ENCODE peak calls at places on chromosome 1, in five cellular contexts. One of them, this sample, is unnamed.
A peak's percentile ranks its signal among the peaks of the same experiment; 100 is the strongest.

GRCh38 chr1:26882696-26883095 is 7.4 kb downstream of the GPN2 start:
- DNase-seq in psoas muscle: no peak
- DNase-seq in effector memory CD4-positive, alpha-beta T cell: no peak
- DNase-seq in endothelial cell of umbilical vein: no peak
- DNase-seq in Panc1: no peak
- DNase-seq in this sample: no peak

GRCh38 chr1:98410082-98410481 is 251.4 kb upstream of the SNX7 start:
- DNase-seq in psoas muscle: no peak
- DNase-seq in effector memory CD4-positive, alpha-beta T cell: no peak
- DNase-seq in endothelial cell of umbilical vein: no peak
- DNase-seq in Panc1: no peak
- DNase-seq in this sample: no peak

GRCh38 chr1:70426154-70427131 is 15.4 kb downstream of the CTH start:
- DNase-seq in effector memory CD4-positive, alpha-beta T cell: no peak
- DNase-seq in Panc1: no peak
- DNase-seq in psoas muscle: no peak
- DNase-seq in endothelial cell of umbilical vein: no peak
- DNase-seq in this sample: no peak

GRCh38 chr1:37484325-37485051 is 10.1 kb downstream of the ZC3H12A start:
- DNase-seq in Panc1: no peak
- DNase-seq in effector memory CD4-positive, alpha-beta T cell: no peak
- DNase-seq in endothelial cell of umbilical vein: no peak
- DNase-seq in psoas muscle: peak; percentile 28
- DNase-seq in this sample: no peak

GRCh38 chr1:166988976-166989515 is at the start of gene MAEL:
- DNase-seq in endothelial cell of umbilical vein: no peak
- DNase-seq in psoas muscle: no peak
- DNase-seq in Panc1: no peak
- DNase-seq in effector memory CD4-positive, alpha-beta T cell: no peak
- DNase-seq in this sample: no peak

GRCh38 chr1:83954301-83954823 is 44.6 kb downstream of the TTLL7 start:
- DNase-seq in Panc1: no peak
- DNase-seq in effector memory CD4-positive, alpha-beta T cell: no peak
- DNase-seq in psoas muscle: no peak
- DNase-seq in endothelial cell of umbilical vein: no peak
- DNase-seq in this sample: no peak

GRCh38 chr1:153466908-153467307 is 6.5 kb upstream of the S100A7 start:
- DNase-seq in Panc1: no peak
- DNase-seq in psoas muscle: no peak
- DNase-seq in effector memory CD4-positive, alpha-beta T cell: no peak
- DNase-seq in endothelial cell of umbilical vein: no peak
- DNase-seq in this sample: no peak

GRCh38 chr1:174534789-174535188 is 87.0 kb downstream of the GPR52 start:
- DNase-seq in effector memory CD4-positive, alpha-beta T cell: no peak
- DNase-seq in Panc1: no peak
- DNase-seq in psoas muscle: no peak
- DNase-seq in endothelial cell of umbilical vein: no peak
- DNase-seq in this sample: peak; percentile 8

GRCh38 chr1:16162163-16162822 is 6.4 kb upstream of the EPHA2 start:
- DNase-seq in Panc1: no peak
- DNase-seq in effector memory CD4-positive, alpha-beta T cell: peak; percentile 60
- DNase-seq in psoas muscle: no peak
- DNase-seq in endothelial cell of umbilical vein: no peak
- DNase-seq in this sample: no peak

GRCh38 chr1:213371769-213372619 is 321.0 kb downstream of the RPS6KC1 start:
- DNase-seq in psoas muscle: no peak
- DNase-seq in Panc1: no peak
- DNase-seq in endothelial cell of umbilical vein: no peak
- DNase-seq in effector memory CD4-positive, alpha-beta T cell: no peak
- DNase-seq in this sample: no peak

GRCh38 chr1:184973308-184974085 is 811 bp downstream of the NIBAN1 start:
- DNase-seq in Panc1: no peak
- DNase-seq in effector memory CD4-positive, alpha-beta T cell: peak; percentile 63
- DNase-seq in psoas muscle: peak; percentile 41
- DNase-seq in endothelial cell of umbilical vein: peak; percentile 44
- DNase-seq in this sample: no peak

GRCh38 chr1:43622471-43622870 is 27.5 kb upstream of the KDM4A start:
- DNase-seq in endothelial cell of umbilical vein: no peak
- DNase-seq in effector memory CD4-positive, alpha-beta T cell: no peak
- DNase-seq in psoas muscle: no peak
- DNase-seq in Panc1: no peak
- DNase-seq in this sample: no peak

GRCh38 chr1:201353186-201353940 is 24.1 kb downstream of the TNNT2 start:
- DNase-seq in effector memory CD4-positive, alpha-beta T cell: no peak
- DNase-seq in psoas muscle: no peak
- DNase-seq in endothelial cell of umbilical vein: no peak
- DNase-seq in Panc1: no peak
- DNase-seq in this sample: no peak

GRCh38 chr1:156608036-156608674 is 6.9 kb upstream of the GPATCH4 start:
- DNase-seq in Panc1: no peak
- DNase-seq in psoas muscle: no peak
- DNase-seq in endothelial cell of umbilical vein: peak; percentile 78
- DNase-seq in effector memory CD4-positive, alpha-beta T cell: no peak
- DNase-seq in this sample: peak; percentile 39

GRCh38 chr1:241186716-241187115 is 170.3 kb downstream of the RGS7 start:
- DNase-seq in psoas muscle: no peak
- DNase-seq in Panc1: no peak
- DNase-seq in effector memory CD4-positive, alpha-beta T cell: no peak
- DNase-seq in endothelial cell of umbilical vein: no peak
- DNase-seq in this sample: no peak

GRCh38 chr1:216750031-216750627 is 26.9 kb upstream of the ESRRG start:
- DNase-seq in psoas muscle: no peak
- DNase-seq in endothelial cell of umbilical vein: peak; percentile 2
- DNase-seq in Panc1: peak; percentile 17
- DNase-seq in effector memory CD4-positive, alpha-beta T cell: no peak
- DNase-seq in this sample: peak; percentile 11

GRCh38 chr1:182397653-182398388 is 2.6 kb downstream of the TEDDM1 start:
- DNase-seq in psoas muscle: no peak
- DNase-seq in endothelial cell of umbilical vein: no peak
- DNase-seq in Panc1: no peak
- DNase-seq in effector memory CD4-positive, alpha-beta T cell: no peak
- DNase-seq in this sample: no peak

GRCh38 chr1:50605186-50605875 is 182.1 kb upstream of the DMRTA2 start:
- DNase-seq in Panc1: peak; percentile 41
- DNase-seq in psoas muscle: no peak
- DNase-seq in effector memory CD4-positive, alpha-beta T cell: no peak
- DNase-seq in endothelial cell of umbilical vein: peak; percentile 69
- DNase-seq in this sample: no peak

GRCh38 chr1:85502171-85502570 is 37.2 kb upstream of the DDAH1 start:
- DNase-seq in psoas muscle: no peak
- DNase-seq in endothelial cell of umbilical vein: no peak
- DNase-seq in effector memory CD4-positive, alpha-beta T cell: no peak
- DNase-seq in Panc1: no peak
- DNase-seq in this sample: no peak

GRCh38 chr1:152954436-152954835 is 7.4 kb downstream of the SPRR5 start:
- DNase-seq in Panc1: no peak
- DNase-seq in psoas muscle: no peak
- DNase-seq in effector memory CD4-positive, alpha-beta T cell: no peak
- DNase-seq in endothelial cell of umbilical vein: no peak
- DNase-seq in this sample: no peak

GRCh38 chr1:200409203-200409760 is 554 bp downstream of the ZNF281 start:
- DNase-seq in psoas muscle: peak; percentile 48
- DNase-seq in effector memory CD4-positive, alpha-beta T cell: peak; percentile 15
- DNase-seq in endothelial cell of umbilical vein: peak; percentile 59
- DNase-seq in Panc1: no peak
- DNase-seq in this sample: no peak

GRCh38 chr1:18724801-18725200 is 94.2 kb downstream of the PAX7 start:
- DNase-seq in endothelial cell of umbilical vein: no peak
- DNase-seq in effector memory CD4-positive, alpha-beta T cell: no peak
- DNase-seq in psoas muscle: no peak
- DNase-seq in Panc1: no peak
- DNase-seq in this sample: no peak

GRCh38 chr1:218346391-218347204 is 1.5 kb downstream of the TGFB2 start:
- DNase-seq in psoas muscle: peak; percentile 28
- DNase-seq in Panc1: no peak
- DNase-seq in endothelial cell of umbilical vein: peak; percentile 60
- DNase-seq in effector memory CD4-positive, alpha-beta T cell: no peak
- DNase-seq in this sample: no peak

GRCh38 chr1:202163281-202164270 is 3.2 kb upstream of the PTPN7 start:
- DNase-seq in psoas muscle: no peak
- DNase-seq in Panc1: no peak
- DNase-seq in endothelial cell of umbilical vein: no peak
- DNase-seq in effector memory CD4-positive, alpha-beta T cell: no peak
- DNase-seq in this sample: no peak

GRCh38 chr1:103250441-103250861 is 142.1 kb upstream of the COL11A1 start:
- DNase-seq in psoas muscle: no peak
- DNase-seq in endothelial cell of umbilical vein: peak; percentile 72
- DNase-seq in effector memory CD4-positive, alpha-beta T cell: no peak
- DNase-seq in Panc1: no peak
- DNase-seq in this sample: no peak

GRCh38 chr1:43753422-43753821 is 46.1 kb downstream of the ST3GAL3 start:
- DNase-seq in Panc1: no peak
- DNase-seq in psoas muscle: no peak
- DNase-seq in effector memory CD4-positive, alpha-beta T cell: no peak
- DNase-seq in endothelial cell of umbilical vein: no peak
- DNase-seq in this sample: no peak

GRCh38 chr1:174052621-174053020 is 30.5 kb upstream of the RC3H1 start:
- DNase-seq in endothelial cell of umbilical vein: no peak
- DNase-seq in psoas muscle: no peak
- DNase-seq in Panc1: no peak
- DNase-seq in effector memory CD4-positive, alpha-beta T cell: no peak
- DNase-seq in this sample: no peak

GRCh38 chr1:22529901-22530621 is 33.2 kb upstream of the EPHA8 start:
- DNase-seq in Panc1: no peak
- DNase-seq in endothelial cell of umbilical vein: peak; percentile 20
- DNase-seq in psoas muscle: no peak
- DNase-seq in effector memory CD4-positive, alpha-beta T cell: no peak
- DNase-seq in this sample: no peak

GRCh38 chr1:34749983-34750382 is 4.9 kb upstream of the GJB5 start:
- DNase-seq in Panc1: no peak
- DNase-seq in endothelial cell of umbilical vein: no peak
- DNase-seq in psoas muscle: no peak
- DNase-seq in effector memory CD4-positive, alpha-beta T cell: no peak
- DNase-seq in this sample: no peak

GRCh38 chr1:194295690-194296089 is 1109.3 kb upstream of the B3GALT2 start:
- DNase-seq in effector memory CD4-positive, alpha-beta T cell: no peak
- DNase-seq in endothelial cell of umbilical vein: peak; percentile 52
- DNase-seq in psoas muscle: no peak
- DNase-seq in Panc1: no peak
- DNase-seq in this sample: no peak

GRCh38 chr1:25543106-25543424 is 341 bp upstream of the LDLRAP1 start:
- DNase-seq in psoas muscle: no peak
- DNase-seq in endothelial cell of umbilical vein: no peak
- DNase-seq in effector memory CD4-positive, alpha-beta T cell: no peak
- DNase-seq in Panc1: no peak
- DNase-seq in this sample: no peak

GRCh38 chr1:245810181-245810727 is 655.5 kb downstream of the KIF26B start:
- DNase-seq in endothelial cell of umbilical vein: no peak
- DNase-seq in effector memory CD4-positive, alpha-beta T cell: no peak
- DNase-seq in psoas muscle: no peak
- DNase-seq in Panc1: no peak
- DNase-seq in this sample: no peak

GRCh38 chr1:222028151-222028550 is 286.3 kb upstream of the DUSP10 start:
- DNase-seq in Panc1: no peak
- DNase-seq in psoas muscle: no peak
- DNase-seq in effector memory CD4-positive, alpha-beta T cell: no peak
- DNase-seq in endothelial cell of umbilical vein: no peak
- DNase-seq in this sample: no peak

GRCh38 chr1:246012271-246012854 is 494.7 kb downstream of the SMYD3 start:
- DNase-seq in psoas muscle: no peak
- DNase-seq in Panc1: peak; percentile 27
- DNase-seq in endothelial cell of umbilical vein: peak; percentile 63
- DNase-seq in effector memory CD4-positive, alpha-beta T cell: no peak
- DNase-seq in this sample: no peak

GRCh38 chr1:73144321-73144720 is 862.0 kb upstream of the NEGR1 start:
- DNase-seq in Panc1: no peak
- DNase-seq in effector memory CD4-positive, alpha-beta T cell: no peak
- DNase-seq in endothelial cell of umbilical vein: no peak
- DNase-seq in psoas muscle: no peak
- DNase-seq in this sample: no peak
- H3K9me3 ChIP-seq in Panc1: no peaks in the 10 kb centered on the region
- H3K9me3 ChIP-seq in effector memory CD4-positive, alpha-beta T cell: no peaks in the 10 kb centered on the region
- H3K9me3 ChIP-seq in endothelial cell of umbilical vein: no peaks in the 10 kb centered on the region
- H3K9me3 ChIP-seq in psoas muscle: no peaks in the 10 kb centered on the region
- H3K9me3 ChIP-seq in this sample: no peaks in the 10 kb centered on the region

GRCh38 chr1:196608401-196609113 is at the start of gene KCNT2:
- DNase-seq in endothelial cell of umbilical vein: peak; percentile 86
- DNase-seq in psoas muscle: peak; percentile 62
- DNase-seq in effector memory CD4-positive, alpha-beta T cell: no peak
- DNase-seq in Panc1: no peak
- DNase-seq in this sample: peak; percentile 4
- H3K27ac ChIP-seq in endothelial cell of umbilical vein: no peak within 1 kb of the TSS
- H3K27ac ChIP-seq in psoas muscle: no peak within 1 kb of the TSS
- H3K27ac ChIP-seq in effector memory CD4-positive, alpha-beta T cell: no peak within 1 kb of the TSS
- H3K27ac ChIP-seq in Panc1: no peak within 1 kb of the TSS
- H3K27ac ChIP-seq in this sample: no peak within 1 kb of the TSS

DNA sequence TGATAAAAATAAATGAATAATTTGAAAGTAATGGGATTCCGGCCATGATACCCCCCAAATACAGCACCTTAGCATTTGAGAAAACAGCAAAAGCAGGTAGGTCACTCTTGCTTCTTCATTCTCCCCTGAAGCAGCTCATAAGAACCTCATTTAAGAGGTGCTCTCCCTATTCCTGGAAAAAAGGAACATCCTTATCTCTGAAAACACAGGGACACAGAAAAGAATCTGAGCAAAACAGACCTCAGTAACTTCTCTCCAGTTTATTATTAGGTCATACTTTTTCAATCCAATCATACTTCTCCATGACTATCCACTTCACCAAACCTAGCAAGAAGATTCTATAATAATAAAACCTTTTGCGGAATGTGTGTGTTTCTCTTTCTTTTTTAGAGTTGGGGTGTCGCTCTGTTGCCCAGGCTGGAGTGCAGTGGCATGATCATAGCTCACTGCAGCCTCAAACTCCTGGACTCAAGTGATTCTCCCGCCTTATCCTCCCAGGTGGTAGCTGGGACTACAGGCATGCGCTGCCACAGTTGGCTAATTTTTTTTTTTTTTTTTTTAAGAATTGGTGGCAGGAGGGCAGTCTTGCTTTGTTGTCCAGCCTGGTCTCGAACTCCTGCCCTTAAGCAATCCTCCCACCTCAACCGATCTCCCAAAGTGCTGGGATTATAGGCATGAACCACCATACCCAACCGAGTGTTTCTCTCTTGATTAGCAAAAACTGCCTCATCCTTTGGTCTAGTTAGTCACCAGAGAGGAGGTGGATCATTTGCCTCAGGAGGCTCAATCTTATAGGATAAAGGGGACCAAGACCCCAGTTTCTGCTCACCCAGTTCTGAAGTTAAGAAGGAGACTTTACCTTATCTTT is 10.6 kb upstream of the TRIM33 start:
- DNase-seq in effector memory CD4-positive, alpha-beta T cell: no peak
- DNase-seq in psoas muscle: no peak
- DNase-seq in Panc1: no peak
- DNase-seq in endothelial cell of umbilical vein: no peak
- DNase-seq in this sample: no peak
- H3K9me3 ChIP-seq in effector memory CD4-positive, alpha-beta T cell: no peaks in the 10 kb centered on the region
- H3K9me3 ChIP-seq in psoas muscle: no peaks in the 10 kb centered on the region
- H3K9me3 ChIP-seq in Panc1: no peaks in the 10 kb centered on the region
- H3K9me3 ChIP-seq in endothelial cell of umbilical vein: no peaks in the 10 kb centered on the region
- H3K9me3 ChIP-seq in this sample: no peaks in the 10 kb centered on the region

DNA sequence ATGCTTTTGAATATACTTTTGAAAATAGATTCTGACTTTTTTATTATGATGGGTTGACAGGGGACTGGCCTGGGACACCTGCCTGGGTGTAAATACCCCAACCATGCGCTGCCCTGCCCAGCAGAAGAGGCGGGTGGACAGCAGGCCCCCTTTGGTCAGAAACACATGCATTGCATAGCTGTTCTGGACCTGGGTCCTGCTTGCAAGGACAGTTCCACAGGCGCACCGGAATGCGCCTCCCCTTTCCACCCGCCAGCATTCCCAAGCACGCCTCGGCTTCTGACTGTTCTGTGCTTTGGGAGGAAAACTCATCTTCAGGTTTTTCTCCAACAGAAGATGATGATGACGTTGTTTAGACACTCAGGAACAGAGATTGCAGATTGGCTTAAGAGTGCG is 435 bp upstream of the ZNF678 start:
- DNase-seq in endothelial cell of umbilical vein: no peak
- DNase-seq in psoas muscle: no peak
- DNase-seq in Panc1: no peak
- DNase-seq in effector memory CD4-positive, alpha-beta T cell: no peak
- DNase-seq in this sample: no peak
- H3K27ac ChIP-seq in endothelial cell of umbilical vein: no peak overlapping the region
- H3K27ac ChIP-seq in psoas muscle: peak overlapping the region; percentile 80
- H3K27ac ChIP-seq in Panc1: peak overlapping the region; percentile 96
- H3K27ac ChIP-seq in effector memory CD4-positive, alpha-beta T cell: no peak overlapping the region
- H3K27ac ChIP-seq in this sample: peak overlapping the region; percentile 98